ENCODE peak calls at places on chromosomes 6 and 20, in eight cellular contexts. One of them, this sample, is unnamed.

GRCh38 chr20:37907677-37908397 is 4.9 kb downstream of the VSTM2L start:
- DNase-seq in IMR-90: peak
- DNase-seq in esophagus squamous epithelium: no peak
- DNase-seq in neuronal stem cell: no peak
- DNase-seq in pancreas: no peak
- DNase-seq in cardiac fibroblast: peak
- DNase-seq in upper lobe of right lung: no peak
- DNase-seq in right atrium auricular region: no peak
- DNase-seq in this sample: peak

GRCh38 chr6:156935000-156935399 is 157.8 kb downstream of the ARID1B start:
- DNase-seq in IMR-90: no peak
- DNase-seq in esophagus squamous epithelium: no peak
- DNase-seq in neuronal stem cell: no peak
- DNase-seq in pancreas: no peak
- DNase-seq in cardiac fibroblast: no peak
- DNase-seq in upper lobe of right lung: no peak
- DNase-seq in right atrium auricular region: no peak
- DNase-seq in this sample: no peak

GRCh38 chr6:158488065-158488464 is 71.8 kb upstream of the TMEM181 start:
- DNase-seq in IMR-90: peak
- DNase-seq in esophagus squamous epithelium: no peak
- DNase-seq in neuronal stem cell: no peak
- DNase-seq in pancreas: no peak
- DNase-seq in cardiac fibroblast: peak
- DNase-seq in upper lobe of right lung: no peak
- DNase-seq in right atrium auricular region: no peak
- DNase-seq in this sample: peak

GRCh38 chr20:4509825-4510522 is 211.7 kb upstream of the PRND start:
- DNase-seq in IMR-90: peak
- DNase-seq in esophagus squamous epithelium: no peak
- DNase-seq in neuronal stem cell: no peak
- DNase-seq in pancreas: no peak
- DNase-seq in cardiac fibroblast: no peak
- DNase-seq in upper lobe of right lung: no peak
- DNase-seq in right atrium auricular region: no peak
- DNase-seq in this sample: peak

GRCh38 chr20:57810511-57811372 is 100.9 kb upstream of the PMEPA1 start:
- DNase-seq in IMR-90: no peak
- DNase-seq in esophagus squamous epithelium: no peak
- DNase-seq in neuronal stem cell: peak
- DNase-seq in pancreas: no peak
- DNase-seq in cardiac fibroblast: no peak
- DNase-seq in upper lobe of right lung: peak
- DNase-seq in right atrium auricular region: no peak
- DNase-seq in this sample: no peak

GRCh38 chr20:22583773-22584629 is at the start of gene FOXA2:
- DNase-seq in IMR-90: no peak
- DNase-seq in esophagus squamous epithelium: no peak
- DNase-seq in neuronal stem cell: no peak
- DNase-seq in pancreas: peak
- DNase-seq in cardiac fibroblast: no peak
- DNase-seq in upper lobe of right lung: peak
- DNase-seq in right atrium auricular region: no peak
- DNase-seq in this sample: no peak

GRCh38 chr6:64012351-64013060 is 376.9 kb downstream of the PHF3 start:
- DNase-seq in IMR-90: peak
- DNase-seq in esophagus squamous epithelium: no peak
- DNase-seq in neuronal stem cell: peak
- DNase-seq in pancreas: no peak
- DNase-seq in cardiac fibroblast: peak
- DNase-seq in upper lobe of right lung: no peak
- DNase-seq in right atrium auricular region: no peak
- DNase-seq in this sample: peak

GRCh38 chr6:121652726-121653623 is 217.5 kb downstream of the GJA1 start:
- DNase-seq in IMR-90: peak
- DNase-seq in esophagus squamous epithelium: no peak
- DNase-seq in neuronal stem cell: no peak
- DNase-seq in pancreas: no peak
- DNase-seq in cardiac fibroblast: peak
- DNase-seq in upper lobe of right lung: no peak
- DNase-seq in right atrium auricular region: peak
- DNase-seq in this sample: peak

GRCh38 chr6:30767158-30767943 is 23.0 kb upstream of the IER3 start:
- DNase-seq in IMR-90: no peak
- DNase-seq in esophagus squamous epithelium: no peak
- DNase-seq in neuronal stem cell: no peak
- DNase-seq in pancreas: no peak
- DNase-seq in cardiac fibroblast: no peak
- DNase-seq in upper lobe of right lung: no peak
- DNase-seq in right atrium auricular region: no peak
- DNase-seq in this sample: no peak

GRCh38 chr6:21666200-21666671 is 72.7 kb downstream of the SOX4 start:
- DNase-seq in IMR-90: no peak
- DNase-seq in esophagus squamous epithelium: no peak
- DNase-seq in neuronal stem cell: peak
- DNase-seq in pancreas: peak
- DNase-seq in cardiac fibroblast: no peak
- DNase-seq in upper lobe of right lung: no peak
- DNase-seq in right atrium auricular region: no peak
- DNase-seq in this sample: no peak

GRCh38 chr6:79277109-79277508 is 42.6 kb upstream of the HMGN3 start:
- DNase-seq in IMR-90: peak
- DNase-seq in esophagus squamous epithelium: no peak
- DNase-seq in neuronal stem cell: no peak
- DNase-seq in pancreas: no peak
- DNase-seq in cardiac fibroblast: peak
- DNase-seq in upper lobe of right lung: no peak
- DNase-seq in right atrium auricular region: no peak
- DNase-seq in this sample: no peak

GRCh38 chr6:168724033-168724432 is 283.0 kb downstream of the SMOC2 start:
- DNase-seq in IMR-90: no peak
- DNase-seq in esophagus squamous epithelium: no peak
- DNase-seq in neuronal stem cell: no peak
- DNase-seq in pancreas: no peak
- DNase-seq in cardiac fibroblast: no peak
- DNase-seq in upper lobe of right lung: no peak
- DNase-seq in right atrium auricular region: no peak
- DNase-seq in this sample: no peak

GRCh38 chr6:148037496-148037895 is 305.1 kb upstream of the SASH1 start:
- DNase-seq in IMR-90: peak
- DNase-seq in esophagus squamous epithelium: no peak
- DNase-seq in neuronal stem cell: no peak
- DNase-seq in pancreas: no peak
- DNase-seq in cardiac fibroblast: no peak
- DNase-seq in upper lobe of right lung: no peak
- DNase-seq in right atrium auricular region: no peak
- DNase-seq in this sample: no peak

GRCh38 chr6:71419217-71419953 is 130.8 kb downstream of the OGFRL1 start:
- DNase-seq in IMR-90: peak
- DNase-seq in esophagus squamous epithelium: no peak
- DNase-seq in neuronal stem cell: no peak
- DNase-seq in pancreas: peak
- DNase-seq in cardiac fibroblast: peak
- DNase-seq in upper lobe of right lung: peak
- DNase-seq in right atrium auricular region: no peak
- DNase-seq in this sample: no peak

GRCh38 chr6:26502169-26502568 is 2.1 kb downstream of the BTN1A1 start:
- DNase-seq in IMR-90: no peak
- DNase-seq in esophagus squamous epithelium: no peak
- DNase-seq in neuronal stem cell: no peak
- DNase-seq in pancreas: no peak
- DNase-seq in cardiac fibroblast: no peak
- DNase-seq in upper lobe of right lung: no peak
- DNase-seq in right atrium auricular region: no peak
- DNase-seq in this sample: no peak
- H3K4me3 ChIP-seq in IMR-90: no peak
- H3K4me3 ChIP-seq in esophagus squamous epithelium: no peak
- H3K4me3 ChIP-seq in neuronal stem cell: no peak
- H3K4me3 ChIP-seq in pancreas: no peak
- H3K4me3 ChIP-seq in cardiac fibroblast: no peak
- H3K4me3 ChIP-seq in upper lobe of right lung: no peak
- H3K4me3 ChIP-seq in right atrium auricular region: no peak
- H3K4me3 ChIP-seq in this sample: no peak

DNA sequence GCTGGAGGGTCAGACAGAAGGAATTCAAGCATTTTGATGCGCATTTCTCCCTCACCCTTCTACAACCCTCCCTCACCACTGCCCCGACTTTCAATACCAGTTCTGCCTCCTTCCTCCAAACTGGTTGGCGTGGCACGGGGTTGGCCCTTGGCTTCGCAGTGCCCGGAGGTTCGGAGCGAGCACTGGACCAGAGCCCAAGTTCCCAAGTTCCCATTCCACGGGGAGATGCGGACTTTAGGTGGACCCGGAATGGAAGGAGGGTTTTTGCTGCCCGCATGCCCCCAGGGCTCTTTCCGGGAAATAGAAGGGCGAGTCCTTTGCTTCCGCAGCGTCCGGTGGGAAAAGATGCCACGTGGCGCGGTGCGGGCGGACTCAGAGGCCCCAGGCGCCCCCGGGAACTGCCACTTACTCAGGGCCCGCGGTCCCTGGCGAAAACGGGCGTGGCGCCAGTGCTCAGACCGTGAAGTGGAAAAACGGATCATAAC is 8.0 kb upstream of the LAMP5 start:
- DNase-seq in IMR-90: no peak
- DNase-seq in esophagus squamous epithelium: no peak
- DNase-seq in neuronal stem cell: no peak
- DNase-seq in pancreas: no peak
- DNase-seq in cardiac fibroblast: no peak
- DNase-seq in upper lobe of right lung: no peak
- DNase-seq in right atrium auricular region: no peak
- DNase-seq in this sample: no peak
- H3K4me3 ChIP-seq in IMR-90: no peak
- H3K4me3 ChIP-seq in esophagus squamous epithelium: no peak
- H3K4me3 ChIP-seq in neuronal stem cell: no peak
- H3K4me3 ChIP-seq in pancreas: peak
- H3K4me3 ChIP-seq in cardiac fibroblast: no peak
- H3K4me3 ChIP-seq in upper lobe of right lung: no peak
- H3K4me3 ChIP-seq in right atrium auricular region: no peak
- H3K4me3 ChIP-seq in this sample: peak

GRCh38 chr6:150145830-150146229 is 3.0 kb downstream of the PPP1R14C start:
- DNase-seq in IMR-90: no peak
- DNase-seq in esophagus squamous epithelium: no peak
- DNase-seq in neuronal stem cell: no peak
- DNase-seq in pancreas: no peak
- DNase-seq in cardiac fibroblast: no peak
- DNase-seq in upper lobe of right lung: no peak
- DNase-seq in right atrium auricular region: no peak
- DNase-seq in this sample: no peak
- H3K4me3 ChIP-seq in IMR-90: no peak
- H3K4me3 ChIP-seq in esophagus squamous epithelium: no peak
- H3K4me3 ChIP-seq in neuronal stem cell: no peak
- H3K4me3 ChIP-seq in pancreas: no peak
- H3K4me3 ChIP-seq in cardiac fibroblast: no peak
- H3K4me3 ChIP-seq in upper lobe of right lung: no peak
- H3K4me3 ChIP-seq in right atrium auricular region: peak
- H3K4me3 ChIP-seq in this sample: no peak

GRCh38 chr6:24932832-24933231 is 2.9 kb downstream of the RIPOR2 start:
- DNase-seq in IMR-90: no peak
- DNase-seq in esophagus squamous epithelium: no peak
- DNase-seq in neuronal stem cell: no peak
- DNase-seq in pancreas: no peak
- DNase-seq in cardiac fibroblast: no peak
- DNase-seq in upper lobe of right lung: no peak
- DNase-seq in right atrium auricular region: no peak
- DNase-seq in this sample: no peak

GRCh38 chr6:24930386-24930785 is 5.4 kb downstream of the RIPOR2 start:
- DNase-seq in IMR-90: peak
- DNase-seq in esophagus squamous epithelium: no peak
- DNase-seq in neuronal stem cell: no peak
- DNase-seq in pancreas: no peak
- DNase-seq in cardiac fibroblast: peak
- DNase-seq in upper lobe of right lung: no peak
- DNase-seq in right atrium auricular region: no peak
- DNase-seq in this sample: peak

GRCh38 chr6:24931296-24931695 is 4.5 kb downstream of the RIPOR2 start:
- DNase-seq in IMR-90: peak
- DNase-seq in esophagus squamous epithelium: no peak
- DNase-seq in neuronal stem cell: no peak
- DNase-seq in pancreas: no peak
- DNase-seq in cardiac fibroblast: peak
- DNase-seq in upper lobe of right lung: no peak
- DNase-seq in right atrium auricular region: no peak
- DNase-seq in this sample: no peak

GRCh38 chr6:24933266-24933665 is 2.5 kb downstream of the RIPOR2 start:
- DNase-seq in IMR-90: no peak
- DNase-seq in esophagus squamous epithelium: no peak
- DNase-seq in neuronal stem cell: no peak
- DNase-seq in pancreas: no peak
- DNase-seq in cardiac fibroblast: no peak
- DNase-seq in upper lobe of right lung: no peak
- DNase-seq in right atrium auricular region: no peak
- DNase-seq in this sample: no peak

DNA sequence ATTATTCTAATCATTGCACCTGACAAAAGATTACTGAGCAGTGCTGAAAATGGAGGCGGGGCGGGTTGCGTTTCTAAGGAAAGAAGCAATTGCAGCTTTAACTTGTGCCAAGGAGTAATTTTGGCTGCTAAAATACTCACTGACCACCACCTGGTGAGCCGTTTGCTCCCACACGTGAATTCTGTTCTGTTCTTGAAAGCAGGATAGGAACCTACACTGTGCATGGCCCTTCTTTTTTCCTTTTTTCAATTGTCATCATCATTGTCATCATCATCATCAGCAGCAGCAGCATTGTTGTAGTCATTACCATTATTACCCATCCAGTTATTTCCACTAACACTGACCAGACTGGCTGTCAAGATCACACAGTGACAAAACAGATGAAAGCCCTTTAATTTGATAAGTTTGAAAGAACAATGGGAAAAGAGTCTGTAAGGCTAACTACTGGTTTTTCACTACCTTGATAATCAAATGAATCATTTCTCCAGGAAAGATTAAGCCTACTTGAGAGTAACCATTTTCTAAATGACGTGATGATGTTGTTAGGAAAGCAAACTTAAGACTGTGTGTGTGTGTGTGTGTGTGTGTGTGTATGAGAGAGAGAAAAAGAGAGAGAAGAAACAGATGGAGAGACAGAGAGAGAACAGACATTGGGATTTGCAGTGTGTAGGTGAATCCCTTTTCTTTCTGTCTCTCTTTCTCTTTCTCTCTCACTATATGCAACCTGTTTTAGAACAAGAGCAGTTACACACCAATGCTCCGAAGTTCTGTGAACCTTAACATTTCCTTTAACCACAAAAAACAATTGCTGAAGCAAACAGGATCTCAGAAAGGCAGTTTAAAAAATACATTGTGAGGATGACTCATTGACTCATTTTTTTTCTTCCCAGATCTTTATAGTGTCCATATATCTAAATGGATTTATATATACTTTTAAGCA is 3.7 kb downstream of the RIPOR2 start:
- DNase-seq in IMR-90: peak
- DNase-seq in esophagus squamous epithelium: no peak
- DNase-seq in neuronal stem cell: no peak
- DNase-seq in pancreas: no peak
- DNase-seq in cardiac fibroblast: peak
- DNase-seq in upper lobe of right lung: no peak
- DNase-seq in right atrium auricular region: no peak
- DNase-seq in this sample: no peak
- H3K4me3 ChIP-seq in IMR-90: no peak
- H3K4me3 ChIP-seq in esophagus squamous epithelium: no peak
- H3K4me3 ChIP-seq in neuronal stem cell: no peak
- H3K4me3 ChIP-seq in pancreas: no peak
- H3K4me3 ChIP-seq in cardiac fibroblast: no peak
- H3K4me3 ChIP-seq in upper lobe of right lung: peak
- H3K4me3 ChIP-seq in right atrium auricular region: no peak
- H3K4me3 ChIP-seq in this sample: no peak